ENCODE peak calls at places on chromosomes 11 and 22, in nine cellular contexts. Z is fibroblast of pulmonary artery, N is nephron progenitor cell, D is endodermal cell, T is colonic mucosa, K is NCI-H345, B is esophagus squamous epithelium, R is type B pancreatic cell, G is A549. S is an unnamed sample.
A peak's percentile ranks its signal among the peaks of the same experiment; 100 is the strongest.

GRCh38 chr11:94089356-94089755 is 39.3 kb upstream of the PANX1 start:
- DNase-seq in Z (no peak), N (no peak), D (no peak), T (no peak), K (no peak), B (no peak), R (no peak), G (no peak), S (no peak)

GRCh38 chr22:39481595-39481994 is 20.5 kb upstream of the MIEF1 start:
- DNase-seq in Z (no peak), N (no peak), D (no peak), T (no peak), K (no peak), B (no peak), R (no peak), G (no peak), S (no peak)

GRCh38 chr11:3232956-3233355 is 739 bp upstream of the MRGPRE start:
- DNase-seq in Z (no peak), N (no peak), D (no peak), T (no peak), K (no peak), B (no peak), R (no peak), G (no peak), S (no peak)

GRCh38 chr11:44143987-44144909 is 48.8 kb downstream of the EXT2 start:
- DNase-seq in Z (no peak), N (no peak), D (no peak), T (no peak), K (no peak), B (no peak), R (no peak), G (no peak), S (no peak)

GRCh38 chr11:119692547-119692834 is 36.5 kb downstream of the NECTIN1 start:
- DNase-seq in Z (no peak), N (no peak), D (no peak), T (no peak), K (no peak), B (no peak), R (no peak), G (no peak), S (no peak)

GRCh38 chr11:69787906-69788305 is 12.8 kb upstream of the FGF4 start:
- DNase-seq in Z (no peak), N (no peak), D (no peak), T (no peak), K (no peak), B (no peak), R (no peak), G (no peak), S (no peak)

GRCh38 chr11:131246156-131246555 is 124.3 kb upstream of the NTM start:
- DNase-seq in Z (no peak), N (no peak), D (peak; percentile 90), T (no peak), K (no peak), B (no peak), R (no peak), G (no peak), S (no peak)

GRCh38 chr22:22709719-22710445 is 65.5 kb downstream of the GGTLC2 start:
- DNase-seq in Z (no peak), N (peak; percentile 36), D (peak; percentile 91), T (no peak), K (no peak), B (no peak), R (peak; percentile 49), G (peak; percentile 43), S (no peak)

GRCh38 chr11:5550440-5551095 is 2.2 kb upstream of the OR52H1 start:
- DNase-seq in Z (peak; percentile 46), N (no peak), D (no peak), T (no peak), K (no peak), B (no peak), R (no peak), G (peak; percentile 21), S (peak; percentile 32)

GRCh38 chr11:69542314-69543168 is 61.1 kb downstream of the LINC01488 start:
- DNase-seq in Z (no peak), N (no peak), D (no peak), T (no peak), K (no peak), B (no peak), R (no peak), G (no peak), S (no peak)

GRCh38 chr11:95596011-95596489 is 193.5 kb downstream of the FAM76B start:
- DNase-seq in Z (peak; percentile 23), N (no peak), D (no peak), T (no peak), K (no peak), B (no peak), R (no peak), G (no peak), S (no peak)

GRCh38 chr11:10386361-10386760 is 68.7 kb upstream of the AMPD3 start:
- DNase-seq in Z (no peak), N (no peak), D (no peak), T (no peak), K (no peak), B (no peak), R (peak; percentile 16), G (no peak), S (no peak)

GRCh38 chr11:66051371-66051765 is 796 bp upstream of the SF3B2 start:
- DNase-seq in Z (no peak), N (no peak), D (no peak), T (no peak), K (no peak), B (no peak), R (no peak), G (no peak), S (no peak)

GRCh38 chr11:111200010-111200534 is 45.5 kb upstream of the POU2AF2 start:
- DNase-seq in Z (no peak), N (no peak), D (no peak), T (no peak), K (no peak), B (no peak), R (no peak), G (no peak), S (no peak)

GRCh38 chr11:120442031-120442430 is 69.5 kb upstream of the GRIK4 start:
- DNase-seq in Z (no peak), N (no peak), D (no peak), T (no peak), K (no peak), B (no peak), R (no peak), G (no peak), S (no peak)

GRCh38 chr11:133982901-133983300 is 26.1 kb upstream of the IGSF9B start:
- DNase-seq in Z (no peak), N (no peak), D (no peak), T (no peak), K (peak; percentile 4), B (no peak), R (no peak), G (no peak), S (no peak)

GRCh38 chr22:25508161-25508560 is 56.3 kb upstream of the GRK3 start:
- DNase-seq in Z (no peak), N (no peak), D (no peak), T (no peak), K (no peak), B (no peak), R (no peak), G (no peak), S (no peak)

GRCh38 chr11:120184946-120185677 is 25.7 kb upstream of the OAF start:
- DNase-seq in Z (peak; percentile 39), N (peak; percentile 36), D (peak; percentile 46), T (peak; percentile 86), K (no peak), B (no peak), R (peak; percentile 65), G (no peak), S (no peak)

GRCh38 chr22:22720724-22721261 is 76.4 kb downstream of the GGTLC2 start:
- DNase-seq in Z (peak; percentile 42), N (no peak), D (no peak), T (no peak), K (no peak), B (no peak), R (no peak), G (no peak), S (no peak)

GRCh38 chr22:48892571-48893287 is 934.9 kb downstream of the BRD1 start:
- DNase-seq in Z (no peak), N (no peak), D (no peak), T (no peak), K (no peak), B (no peak), R (no peak), G (no peak), S (no peak)

GRCh38 chr11:74139151-74139918 is 31.5 kb downstream of the C2CD3 start:
- DNase-seq in Z (no peak), N (no peak), D (peak; percentile 46), T (no peak), K (no peak), B (no peak), R (no peak), G (peak; percentile 14), S (no peak)

GRCh38 chr22:42300286-42301071 is 30.0 kb upstream of the TCF20 start:
- DNase-seq in Z (no peak), N (no peak), D (peak; percentile 71), T (no peak), K (no peak), B (no peak), R (no peak), G (no peak), S (no peak)

GRCh38 chr11:8258289-8258688 is 5.4 kb downstream of the LMO1 start:
- DNase-seq in Z (no peak), N (no peak), D (no peak), T (no peak), K (no peak), B (no peak), R (peak; percentile 27), G (no peak), S (no peak)

GRCh38 chr11:8810331-8811301 is 100.4 kb upstream of the AKIP1 start:
- DNase-seq in Z (peak; percentile 74), N (peak; percentile 81), D (peak; percentile 92), T (peak; percentile 85), K (peak; percentile 61), B (no peak), R (peak; percentile 81), G (no peak), S (no peak)

GRCh38 chr11:76588455-76589325 is 81.9 kb downstream of the LRRC32 start:
- DNase-seq in Z (peak; percentile 76), N (no peak), D (peak; percentile 45), T (peak; percentile 62), K (no peak), B (no peak), R (peak; percentile 57), G (no peak), S (no peak)

GRCh38 chr11:69984457-69985261 is 93.5 kb upstream of the ANO1 start:
- DNase-seq in Z (no peak), N (peak; percentile 44), D (peak; percentile 90), T (no peak), K (no peak), B (no peak), R (no peak), G (no peak), S (no peak)

GRCh38 chr11:18106688-18107087 is 806 bp upstream of the SAAL1 start:
- DNase-seq in Z (no peak), N (no peak), D (no peak), T (no peak), K (no peak), B (no peak), R (no peak), G (no peak), S (no peak)

GRCh38 chr11:75028321-75029097 is 39.8 kb downstream of the NEU3 start:
- DNase-seq in Z (no peak), N (no peak), D (no peak), T (no peak), K (peak; percentile 89), B (no peak), R (peak; percentile 7), G (no peak), S (no peak)

GRCh38 chr11:118885319-118885718 is 1.6 kb downstream of the CXCR5 start:
- DNase-seq in Z (no peak), N (peak; percentile 6), D (no peak), T (no peak), K (no peak), B (no peak), R (no peak), G (no peak), S (no peak)

GRCh38 chr11:75946531-75947530 is 131.8 kb downstream of the UVRAG start:
- DNase-seq in Z (peak; percentile 79), N (no peak), D (peak; percentile 48), T (peak; percentile 32), K (peak; percentile 69), B (no peak), R (no peak), G (no peak), S (peak; percentile 77)

GRCh38 chr11:112408551-112408950 is 147.9 kb upstream of the PLET1 start:
- DNase-seq in Z (no peak), N (peak; percentile 6), D (peak; percentile 77), T (no peak), K (no peak), B (no peak), R (no peak), G (no peak), S (no peak)